ENCODE peak calls at places on chromosomes 6 and 20, in four cellular contexts. One of them, this sample, is unnamed.

GRCh38 chr20:10177326-10177725 is 41.3 kb upstream of the SNAP25 start:
- DNase-seq in activated T-cell treated with anti-CD3 and anti-CD28 coated beads, Interleukin-2, amount 50 U/mL, for 72 hours: no peak
- DNase-seq in activated CD4-positive, alpha-beta T cell treated with anti-CD3 and anti-CD28 coated beads for 24 hours: no peak
- DNase-seq in T-helper 1 cell: no peak
- DNase-seq in this sample: no peak

GRCh38 chr6:36649721-36650484 is 28.6 kb upstream of the CDKN1A start:
- DNase-seq in activated T-cell treated with anti-CD3 and anti-CD28 coated beads, Interleukin-2, amount 50 U/mL, for 72 hours: no peak
- DNase-seq in activated CD4-positive, alpha-beta T cell treated with anti-CD3 and anti-CD28 coated beads for 24 hours: no peak
- DNase-seq in T-helper 1 cell: no peak
- DNase-seq in this sample: no peak

GRCh38 chr20:49594143-49594928 is 26.4 kb upstream of the PTGIS start:
- DNase-seq in activated T-cell treated with anti-CD3 and anti-CD28 coated beads, Interleukin-2, amount 50 U/mL, for 72 hours: peak
- DNase-seq in activated CD4-positive, alpha-beta T cell treated with anti-CD3 and anti-CD28 coated beads for 24 hours: peak
- DNase-seq in T-helper 1 cell: no peak
- DNase-seq in this sample: no peak

GRCh38 chr6:43402819-43403218 is 24.5 kb upstream of the ABCC10 start:
- DNase-seq in activated T-cell treated with anti-CD3 and anti-CD28 coated beads, Interleukin-2, amount 50 U/mL, for 72 hours: no peak
- DNase-seq in activated CD4-positive, alpha-beta T cell treated with anti-CD3 and anti-CD28 coated beads for 24 hours: no peak
- DNase-seq in T-helper 1 cell: no peak
- DNase-seq in this sample: no peak

GRCh38 chr6:499617-500016 is 108.1 kb downstream of the IRF4 start:
- DNase-seq in activated T-cell treated with anti-CD3 and anti-CD28 coated beads, Interleukin-2, amount 50 U/mL, for 72 hours: no peak
- DNase-seq in activated CD4-positive, alpha-beta T cell treated with anti-CD3 and anti-CD28 coated beads for 24 hours: no peak
- DNase-seq in T-helper 1 cell: no peak
- DNase-seq in this sample: no peak

GRCh38 chr20:44973053-44973452 is 6.7 kb downstream of the STK4 start:
- DNase-seq in activated T-cell treated with anti-CD3 and anti-CD28 coated beads, Interleukin-2, amount 50 U/mL, for 72 hours: no peak
- DNase-seq in activated CD4-positive, alpha-beta T cell treated with anti-CD3 and anti-CD28 coated beads for 24 hours: no peak
- DNase-seq in T-helper 1 cell: no peak
- DNase-seq in this sample: no peak

GRCh38 chr6:138987299-138987642 is 782 bp downstream of the REPS1 start:
- DNase-seq in activated T-cell treated with anti-CD3 and anti-CD28 coated beads, Interleukin-2, amount 50 U/mL, for 72 hours: no peak
- DNase-seq in activated CD4-positive, alpha-beta T cell treated with anti-CD3 and anti-CD28 coated beads for 24 hours: no peak
- DNase-seq in T-helper 1 cell: no peak
- DNase-seq in this sample: no peak

GRCh38 chr6:118678866-118679265 is 27.5 kb upstream of the CEP85L start:
- DNase-seq in activated T-cell treated with anti-CD3 and anti-CD28 coated beads, Interleukin-2, amount 50 U/mL, for 72 hours: no peak
- DNase-seq in activated CD4-positive, alpha-beta T cell treated with anti-CD3 and anti-CD28 coated beads for 24 hours: no peak
- DNase-seq in T-helper 1 cell: no peak
- DNase-seq in this sample: no peak

GRCh38 chr20:18466574-18466893 is 296 bp downstream of the DZANK1 start:
- DNase-seq in activated T-cell treated with anti-CD3 and anti-CD28 coated beads, Interleukin-2, amount 50 U/mL, for 72 hours: no peak
- DNase-seq in activated CD4-positive, alpha-beta T cell treated with anti-CD3 and anti-CD28 coated beads for 24 hours: no peak
- DNase-seq in T-helper 1 cell: no peak
- DNase-seq in this sample: no peak

GRCh38 chr6:167750956-167751358 is 75.8 kb upstream of the AFDN start:
- DNase-seq in activated T-cell treated with anti-CD3 and anti-CD28 coated beads, Interleukin-2, amount 50 U/mL, for 72 hours: no peak
- DNase-seq in activated CD4-positive, alpha-beta T cell treated with anti-CD3 and anti-CD28 coated beads for 24 hours: no peak
- DNase-seq in T-helper 1 cell: no peak
- DNase-seq in this sample: no peak

GRCh38 chr20:13554076-13554475 is 84.7 kb downstream of the TASP1 start:
- DNase-seq in activated T-cell treated with anti-CD3 and anti-CD28 coated beads, Interleukin-2, amount 50 U/mL, for 72 hours: no peak
- DNase-seq in activated CD4-positive, alpha-beta T cell treated with anti-CD3 and anti-CD28 coated beads for 24 hours: no peak
- DNase-seq in T-helper 1 cell: no peak
- DNase-seq in this sample: no peak

GRCh38 chr6:11009353-11009752 is 34.8 kb downstream of the ELOVL2 start:
- DNase-seq in activated T-cell treated with anti-CD3 and anti-CD28 coated beads, Interleukin-2, amount 50 U/mL, for 72 hours: no peak
- DNase-seq in activated CD4-positive, alpha-beta T cell treated with anti-CD3 and anti-CD28 coated beads for 24 hours: no peak
- DNase-seq in T-helper 1 cell: no peak
- DNase-seq in this sample: no peak

GRCh38 chr6:89566930-89567634 is 71.5 kb downstream of the LYRM2 start:
- DNase-seq in activated T-cell treated with anti-CD3 and anti-CD28 coated beads, Interleukin-2, amount 50 U/mL, for 72 hours: no peak
- DNase-seq in activated CD4-positive, alpha-beta T cell treated with anti-CD3 and anti-CD28 coated beads for 24 hours: no peak
- DNase-seq in T-helper 1 cell: no peak
- DNase-seq in this sample: no peak

GRCh38 chr6:15761045-15761502 is 98.2 kb upstream of the DTNBP1 start:
- DNase-seq in activated T-cell treated with anti-CD3 and anti-CD28 coated beads, Interleukin-2, amount 50 U/mL, for 72 hours: no peak
- DNase-seq in activated CD4-positive, alpha-beta T cell treated with anti-CD3 and anti-CD28 coated beads for 24 hours: no peak
- DNase-seq in T-helper 1 cell: no peak
- DNase-seq in this sample: no peak

GRCh38 chr20:33065785-33066184 is 12.1 kb downstream of the BPIFB3 start:
- DNase-seq in activated T-cell treated with anti-CD3 and anti-CD28 coated beads, Interleukin-2, amount 50 U/mL, for 72 hours: no peak
- DNase-seq in activated CD4-positive, alpha-beta T cell treated with anti-CD3 and anti-CD28 coated beads for 24 hours: no peak
- DNase-seq in T-helper 1 cell: no peak
- DNase-seq in this sample: no peak

GRCh38 chr20:19784511-19785172 is 26.6 kb downstream of the RIN2 start:
- DNase-seq in activated T-cell treated with anti-CD3 and anti-CD28 coated beads, Interleukin-2, amount 50 U/mL, for 72 hours: peak
- DNase-seq in activated CD4-positive, alpha-beta T cell treated with anti-CD3 and anti-CD28 coated beads for 24 hours: peak
- DNase-seq in T-helper 1 cell: no peak
- DNase-seq in this sample: no peak

GRCh38 chr20:6698056-6698455 is 69.4 kb upstream of the BMP2 start:
- DNase-seq in activated T-cell treated with anti-CD3 and anti-CD28 coated beads, Interleukin-2, amount 50 U/mL, for 72 hours: no peak
- DNase-seq in activated CD4-positive, alpha-beta T cell treated with anti-CD3 and anti-CD28 coated beads for 24 hours: no peak
- DNase-seq in T-helper 1 cell: no peak
- DNase-seq in this sample: no peak

GRCh38 chr6:90537027-90537426 is 49.8 kb downstream of the MAP3K7 start:
- DNase-seq in activated T-cell treated with anti-CD3 and anti-CD28 coated beads, Interleukin-2, amount 50 U/mL, for 72 hours: no peak
- DNase-seq in activated CD4-positive, alpha-beta T cell treated with anti-CD3 and anti-CD28 coated beads for 24 hours: no peak
- DNase-seq in T-helper 1 cell: no peak
- DNase-seq in this sample: no peak

GRCh38 chr6:106476326-106477105 is 116.0 kb downstream of the CRYBG1 start:
- DNase-seq in activated T-cell treated with anti-CD3 and anti-CD28 coated beads, Interleukin-2, amount 50 U/mL, for 72 hours: no peak
- DNase-seq in activated CD4-positive, alpha-beta T cell treated with anti-CD3 and anti-CD28 coated beads for 24 hours: no peak
- DNase-seq in T-helper 1 cell: no peak
- DNase-seq in this sample: no peak

GRCh38 chr6:21780601-21781000 is 187.1 kb downstream of the SOX4 start:
- DNase-seq in activated T-cell treated with anti-CD3 and anti-CD28 coated beads, Interleukin-2, amount 50 U/mL, for 72 hours: no peak
- DNase-seq in activated CD4-positive, alpha-beta T cell treated with anti-CD3 and anti-CD28 coated beads for 24 hours: no peak
- DNase-seq in T-helper 1 cell: no peak
- DNase-seq in this sample: no peak

GRCh38 chr6:31732029-31732428 is 2.9 kb upstream of the DDAH2 start:
- DNase-seq in activated T-cell treated with anti-CD3 and anti-CD28 coated beads, Interleukin-2, amount 50 U/mL, for 72 hours: no peak
- DNase-seq in activated CD4-positive, alpha-beta T cell treated with anti-CD3 and anti-CD28 coated beads for 24 hours: no peak
- DNase-seq in T-helper 1 cell: no peak
- DNase-seq in this sample: no peak

GRCh38 chr6:110622912-110623578 is 146.6 kb upstream of the SLC22A16 start:
- DNase-seq in activated T-cell treated with anti-CD3 and anti-CD28 coated beads, Interleukin-2, amount 50 U/mL, for 72 hours: no peak
- DNase-seq in activated CD4-positive, alpha-beta T cell treated with anti-CD3 and anti-CD28 coated beads for 24 hours: no peak
- DNase-seq in T-helper 1 cell: no peak
- DNase-seq in this sample: no peak

GRCh38 chr6:155374681-155375080 is 60.4 kb upstream of the TFB1M start:
- DNase-seq in activated T-cell treated with anti-CD3 and anti-CD28 coated beads, Interleukin-2, amount 50 U/mL, for 72 hours: no peak
- DNase-seq in activated CD4-positive, alpha-beta T cell treated with anti-CD3 and anti-CD28 coated beads for 24 hours: no peak
- DNase-seq in T-helper 1 cell: no peak
- DNase-seq in this sample: no peak

GRCh38 chr20:49794336-49795124 is 18.1 kb upstream of the SLC9A8 start:
- DNase-seq in activated T-cell treated with anti-CD3 and anti-CD28 coated beads, Interleukin-2, amount 50 U/mL, for 72 hours: no peak
- DNase-seq in activated CD4-positive, alpha-beta T cell treated with anti-CD3 and anti-CD28 coated beads for 24 hours: no peak
- DNase-seq in T-helper 1 cell: no peak
- DNase-seq in this sample: no peak

GRCh38 chr6:158808442-158808833 is 10.7 kb downstream of the EZR start:
- DNase-seq in activated T-cell treated with anti-CD3 and anti-CD28 coated beads, Interleukin-2, amount 50 U/mL, for 72 hours: no peak
- DNase-seq in activated CD4-positive, alpha-beta T cell treated with anti-CD3 and anti-CD28 coated beads for 24 hours: no peak
- DNase-seq in T-helper 1 cell: no peak
- DNase-seq in this sample: no peak

GRCh38 chr6:144394209-144394608 is 109.1 kb downstream of the UTRN start:
- DNase-seq in activated T-cell treated with anti-CD3 and anti-CD28 coated beads, Interleukin-2, amount 50 U/mL, for 72 hours: no peak
- DNase-seq in activated CD4-positive, alpha-beta T cell treated with anti-CD3 and anti-CD28 coated beads for 24 hours: no peak
- DNase-seq in T-helper 1 cell: no peak
- DNase-seq in this sample: no peak

GRCh38 chr20:34045930-34046329 is 52.2 kb downstream of the RALY start:
- DNase-seq in activated T-cell treated with anti-CD3 and anti-CD28 coated beads, Interleukin-2, amount 50 U/mL, for 72 hours: no peak
- DNase-seq in activated CD4-positive, alpha-beta T cell treated with anti-CD3 and anti-CD28 coated beads for 24 hours: no peak
- DNase-seq in T-helper 1 cell: no peak
- DNase-seq in this sample: no peak

GRCh38 chr6:16059496-16059895 is 69.4 kb upstream of the MYLIP start:
- DNase-seq in activated T-cell treated with anti-CD3 and anti-CD28 coated beads, Interleukin-2, amount 50 U/mL, for 72 hours: no peak
- DNase-seq in activated CD4-positive, alpha-beta T cell treated with anti-CD3 and anti-CD28 coated beads for 24 hours: no peak
- DNase-seq in T-helper 1 cell: no peak
- DNase-seq in this sample: no peak

GRCh38 chr20:52494244-52494643 is 302.7 kb upstream of the ZFP64 start:
- DNase-seq in activated T-cell treated with anti-CD3 and anti-CD28 coated beads, Interleukin-2, amount 50 U/mL, for 72 hours: peak
- DNase-seq in activated CD4-positive, alpha-beta T cell treated with anti-CD3 and anti-CD28 coated beads for 24 hours: peak
- DNase-seq in T-helper 1 cell: no peak
- DNase-seq in this sample: no peak

GRCh38 chr6:84763397-84764331 is 734 bp downstream of the TBX18 start:
- DNase-seq in activated T-cell treated with anti-CD3 and anti-CD28 coated beads, Interleukin-2, amount 50 U/mL, for 72 hours: no peak
- DNase-seq in activated CD4-positive, alpha-beta T cell treated with anti-CD3 and anti-CD28 coated beads for 24 hours: no peak
- DNase-seq in T-helper 1 cell: no peak
- DNase-seq in this sample: no peak

GRCh38 chr20:56551571-56551970 is 18.5 kb downstream of the FAM209B start:
- DNase-seq in activated T-cell treated with anti-CD3 and anti-CD28 coated beads, Interleukin-2, amount 50 U/mL, for 72 hours: no peak
- DNase-seq in activated CD4-positive, alpha-beta T cell treated with anti-CD3 and anti-CD28 coated beads for 24 hours: no peak
- DNase-seq in T-helper 1 cell: no peak
- DNase-seq in this sample: no peak

GRCh38 chr6:31740397-31741223 is 805 bp downstream of the MSH5 start:
- DNase-seq in activated T-cell treated with anti-CD3 and anti-CD28 coated beads, Interleukin-2, amount 50 U/mL, for 72 hours: no peak
- DNase-seq in activated CD4-positive, alpha-beta T cell treated with anti-CD3 and anti-CD28 coated beads for 24 hours: no peak
- DNase-seq in T-helper 1 cell: no peak
- DNase-seq in this sample: no peak

GRCh38 chr6:117558818-117559217 is 43.5 kb downstream of the GOPC start:
- DNase-seq in activated T-cell treated with anti-CD3 and anti-CD28 coated beads, Interleukin-2, amount 50 U/mL, for 72 hours: no peak
- DNase-seq in activated CD4-positive, alpha-beta T cell treated with anti-CD3 and anti-CD28 coated beads for 24 hours: no peak
- DNase-seq in T-helper 1 cell: no peak
- DNase-seq in this sample: no peak

GRCh38 chr6:9103876-9104521 is 668.7 kb upstream of the SLC35B3 start:
- DNase-seq in activated T-cell treated with anti-CD3 and anti-CD28 coated beads, Interleukin-2, amount 50 U/mL, for 72 hours: no peak
- DNase-seq in activated CD4-positive, alpha-beta T cell treated with anti-CD3 and anti-CD28 coated beads for 24 hours: no peak
- DNase-seq in T-helper 1 cell: no peak
- DNase-seq in this sample: no peak

GRCh38 chr6:19753822-19754221 is 83.3 kb upstream of the ID4 start:
- DNase-seq in activated T-cell treated with anti-CD3 and anti-CD28 coated beads, Interleukin-2, amount 50 U/mL, for 72 hours: no peak
- DNase-seq in activated CD4-positive, alpha-beta T cell treated with anti-CD3 and anti-CD28 coated beads for 24 hours: no peak
- DNase-seq in T-helper 1 cell: no peak
- DNase-seq in this sample: no peak

GRCh38 chr6:101398716-101399626 is 5.5 kb downstream of the GRIK2 start:
- DNase-seq in activated T-cell treated with anti-CD3 and anti-CD28 coated beads, Interleukin-2, amount 50 U/mL, for 72 hours: no peak
- DNase-seq in activated CD4-positive, alpha-beta T cell treated with anti-CD3 and anti-CD28 coated beads for 24 hours: no peak
- DNase-seq in T-helper 1 cell: no peak
- DNase-seq in this sample: no peak

GRCh38 chr6:118403036-118403435 is 145.1 kb upstream of the PLN start:
- DNase-seq in activated T-cell treated with anti-CD3 and anti-CD28 coated beads, Interleukin-2, amount 50 U/mL, for 72 hours: no peak
- DNase-seq in activated CD4-positive, alpha-beta T cell treated with anti-CD3 and anti-CD28 coated beads for 24 hours: no peak
- DNase-seq in T-helper 1 cell: no peak
- DNase-seq in this sample: no peak

This sample was measured in effector CD8-positive, alpha-beta T cell.